ENCODE peak calls at places on chromosomes 12 and 14, in eight cellular contexts. G, V, K, T, Q, O, U and F are unnamed samples.
A peak's percentile ranks its signal among the peaks of the same experiment; 100 is the strongest.

GRCh38 chr14:91996951-91997371 is 42.9 kb downstream of the TRIP11 start:
- DNase-seq in K (no peak), O (no peak), V (no peak), Q (peak; percentile 72), T (peak; percentile 62), G (no peak), U (no peak), F (no peak)

GRCh38 chr14:103625361-103626095 is 3.5 kb upstream of the KLC1 start:
- DNase-seq in O (no peak), V (no peak), Q (no peak), U (no peak), T (no peak), K (peak; percentile 19), G (peak; percentile 28), F (no peak)

GRCh38 chr14:54737132-54737711 is 165.4 kb downstream of the GCH1 start:
- DNase-seq in U (no peak), G (no peak), Q (peak; percentile 82), O (no peak), V (no peak), K (no peak), T (no peak), F (no peak)

GRCh38 chr12:55874465-55874864 is 31.7 kb upstream of the MMP19 start:
- DNase-seq in O (no peak), K (no peak), V (no peak), U (no peak), T (peak; percentile 21), Q (no peak), G (no peak), F (no peak)

GRCh38 chr12:4809013-4809448 is 88.8 kb downstream of the GALNT8 start:
- DNase-seq in V (no peak), Q (no peak), K (no peak), G (no peak), T (peak; percentile 79), U (no peak), O (no peak), F (no peak)

GRCh38 chr14:22549981-22550670 is 38.9 kb downstream of the DAD1 start:
- DNase-seq in T (no peak), U (no peak), G (peak; percentile 68), O (no peak), K (no peak), V (no peak), Q (peak; percentile 63), F (no peak)

GRCh38 chr14:55745906-55746305 is 165.9 kb downstream of the KTN1 start:
- DNase-seq in K (no peak), T (no peak), Q (no peak), O (no peak), U (no peak), G (no peak), V (no peak), F (no peak)

GRCh38 chr14:64870160-64870559 is 9.5 kb downstream of the SPTB start:
- DNase-seq in T (no peak), G (no peak), K (no peak), V (no peak), O (no peak), Q (no peak), U (no peak), F (no peak)

GRCh38 chr14:76775695-76776305 is 14.5 kb downstream of the VASH1 start:
- DNase-seq in T (no peak), V (peak; percentile 73), Q (no peak), K (no peak), G (no peak), U (no peak), O (no peak), F (no peak)

GRCh38 chr12:109452489-109452888 is 24.6 kb downstream of the KCTD10 start:
- DNase-seq in G (no peak), U (no peak), K (no peak), T (no peak), Q (no peak), O (no peak), V (no peak), F (no peak)

GRCh38 chr12:76449572-76449971 is 101.4 kb upstream of the BBS10 start:
- DNase-seq in O (no peak), Q (peak; percentile 64), U (no peak), T (no peak), K (no peak), V (no peak), G (no peak), F (no peak)

GRCh38 chr14:92039073-92039719 is 663 bp downstream of the TRIP11 start:
- DNase-seq in K (peak; percentile 63), V (peak; percentile 82), T (peak; percentile 79), Q (peak; percentile 70), U (no peak), O (no peak), G (peak; percentile 7), F (peak; percentile 57)

GRCh38 chr12:111037047-111037446 is 116.7 kb upstream of the MYL2 start:
- DNase-seq in V (peak; percentile 61), Q (no peak), T (no peak), G (no peak), U (no peak), K (no peak), O (no peak), F (no peak)

GRCh38 chr12:124663771-124664366 is 96.5 kb upstream of the NCOR2 start:
- DNase-seq in O (no peak), V (peak; percentile 73), U (no peak), Q (no peak), K (no peak), T (peak; percentile 63), G (no peak), F (no peak)

GRCh38 chr12:119051474-119051873 is 70.1 kb downstream of the SRRM4 start:
- DNase-seq in G (no peak), O (no peak), Q (no peak), K (no peak), V (no peak), U (no peak), T (no peak), F (no peak)

GRCh38 chr14:90850487-90850886 is 34.3 kb upstream of the TTC7B start:
- DNase-seq in K (no peak), T (no peak), O (no peak), G (no peak), V (no peak), Q (peak; percentile 49), U (no peak), F (no peak)

GRCh38 chr12:52005903-52006703 is 643 bp upstream of the TAMALIN start:
- DNase-seq in O (peak; percentile 89), T (peak; percentile 58), K (peak; percentile 53), V (peak; percentile 86), G (no peak), Q (no peak), U (no peak), F (no peak)

GRCh38 chr12:69341328-69341727 is 6.9 kb upstream of the LYZ start:
- DNase-seq in T (no peak), G (no peak), K (no peak), V (no peak), Q (no peak), O (no peak), U (no peak), F (no peak)

GRCh38 chr12:108815875-108816594 is 41.3 kb downstream of the SSH1 start:
- DNase-seq in V (no peak), U (no peak), O (no peak), G (no peak), T (no peak), Q (peak; percentile 54), K (no peak), F (no peak)

GRCh38 chr12:94386422-94386821 is 73.2 kb downstream of the CEP83 start:
- DNase-seq in K (no peak), O (no peak), Q (peak; percentile 39), U (no peak), T (no peak), G (no peak), V (no peak), F (no peak)

GRCh38 chr12:61654698-61655097 is 605.5 kb upstream of the USP15 start:
- DNase-seq in G (no peak), K (no peak), Q (no peak), O (no peak), U (no peak), T (no peak), V (no peak), F (no peak)

DNA sequence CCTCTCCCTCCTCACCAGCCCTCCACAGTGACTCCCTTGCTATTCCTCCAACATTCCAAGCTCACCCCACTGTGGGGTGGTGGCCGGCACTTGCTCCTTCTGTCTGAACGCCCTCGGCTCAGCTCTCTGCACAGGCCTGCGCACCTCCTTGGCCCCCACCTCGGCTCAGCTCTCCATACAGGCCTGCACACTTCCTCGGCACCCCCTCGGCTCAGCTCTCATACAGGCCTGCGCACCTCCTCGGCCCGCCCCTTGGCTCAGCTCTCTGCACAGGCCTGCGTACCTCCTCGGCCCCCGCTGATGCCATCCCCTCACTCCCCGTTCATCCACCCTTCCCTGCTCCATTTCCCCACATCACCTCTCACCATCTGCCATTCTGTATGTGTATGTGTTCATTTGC is 332.7 kb upstream of the FKBP4 start:
- DNase-seq in Q (no peak), U (no peak), O (no peak), K (no peak), V (no peak), G (no peak), T (no peak), F (no peak)
- H3K4me1 ChIP-seq in Q (no peaks in the 10 kb centered on the region), U (no peaks in the 10 kb centered on the region), O (no peaks in the 10 kb centered on the region), K (no peaks in the 10 kb centered on the region), V (no peaks in the 10 kb centered on the region), G (no peaks in the 10 kb centered on the region), T (peaks cover 14% of the 10 kb centered on the region), F (no peaks in the 10 kb centered on the region)

GRCh38 chr12:57180321-57180989 is 33.0 kb upstream of the LRP1-AS start:
- DNase-seq in V (no peak), O (no peak), U (no peak), G (no peak), K (no peak), T (no peak), Q (no peak), F (no peak)
- H3K27ac ChIP-seq in V (no peak overlapping the region), O (no peak overlapping the region), U (peak overlapping the region; percentile 60), G (no peak overlapping the region), K (no peak overlapping the region), T (no peak overlapping the region), Q (no peak overlapping the region), F (no peak overlapping the region)

GRCh38 chr14:27389402-27389801 is 791.6 kb upstream of the NOVA1 start:
- DNase-seq in T (no peak), U (no peak), K (no peak), G (no peak), O (no peak), Q (no peak), V (no peak), F (no peak)

GRCh38 chr14:27390130-27390529 is 792.3 kb upstream of the NOVA1 start:
- DNase-seq in Q (no peak), V (no peak), O (no peak), T (peak; percentile 2), U (no peak), G (no peak), K (no peak), F (no peak)

GRCh38 chr14:27392153-27392552 is 794.3 kb upstream of the NOVA1 start:
- DNase-seq in V (no peak), Q (no peak), U (no peak), K (no peak), O (no peak), T (no peak), G (no peak), F (no peak)

GRCh38 chr14:27387458-27387857 is 789.6 kb upstream of the NOVA1 start:
- DNase-seq in T (no peak), G (no peak), O (no peak), K (no peak), V (no peak), Q (no peak), U (no peak), F (no peak)

GRCh38 chr14:27391331-27391730 is 793.5 kb upstream of the NOVA1 start:
- DNase-seq in V (no peak), O (no peak), T (no peak), Q (no peak), K (no peak), U (no peak), G (no peak), F (no peak)
- TF ChIP-seq CTCF in V (no peak), O (no peak), T (no peak), Q (no peak), K (no peak), U (no peak), G (no peak), F (no peak)

GRCh38 chr14:101815994-101816393 is 54.5 kb downstream of the PPP2R5C start:
- DNase-seq in K (no peak), Q (no peak), O (no peak), T (no peak), U (no peak), V (no peak), G (peak; percentile 34), F (no peak)
- H3K4me1 ChIP-seq in K (peaks cover 17% of the 10 kb centered on the region), Q (peaks cover 10% of the 10 kb centered on the region), O (peaks cover 58% of the 10 kb centered on the region), T (peaks cover 10% of the 10 kb centered on the region), U (peaks cover 79% of the 10 kb centered on the region), V (peaks cover 16% of the 10 kb centered on the region), G (peaks cover 91% of the 10 kb centered on the region), F (peaks cover 8% of the 10 kb centered on the region)